ENCODE peak calls at places on chromosome 10, in eight cellular contexts. T is Panc1, M is pancreas, U is tibial artery, W is suprapubic skin, Y is kidney, E is right atrium auricular region, R is endothelial cell of umbilical vein. S is an unnamed sample.

GRCh38 chr10:121860810-121861209 is 67.0 kb downstream of the ATE1 start:
- DNase-seq in T (no peak), M (no peak), U (no peak), W (no peak), Y (no peak), E (no peak), R (no peak), S (no peak)

GRCh38 chr10:113895018-113895417 is 40.6 kb downstream of the NHLRC2 start:
- DNase-seq in T (no peak), M (no peak), U (no peak), W (no peak), Y (no peak), E (no peak), R (no peak), S (no peak)

GRCh38 chr10:43824934-43825333 is 176.3 kb upstream of the ZNF32 start:
- DNase-seq in T (no peak), M (peak), U (peak), W (no peak), Y (peak), E (peak), R (no peak), S (no peak)

GRCh38 chr10:88693392-88694020 is 12.5 kb upstream of the LIPK start:
- DNase-seq in T (no peak), M (no peak), U (no peak), W (no peak), Y (no peak), E (no peak), R (peak), S (no peak)

GRCh38 chr10:46546591-46547330 is 9.7 kb downstream of the GPRIN2 start:
- DNase-seq in T (no peak), M (peak), U (peak), W (peak), Y (peak), E (no peak), R (no peak), S (no peak)

GRCh38 chr10:78028438-78029293 is 649 bp downstream of the POLR3A start:
- DNase-seq in T (no peak), M (peak), U (no peak), W (no peak), Y (no peak), E (peak), R (peak), S (peak)

GRCh38 chr10:45373783-45374450 is at the start of gene ALOX5:
- DNase-seq in T (no peak), M (peak), U (peak), W (no peak), Y (peak), E (peak), R (no peak), S (peak)

GRCh38 chr10:69216577-69217118 is 3.5 kb upstream of the HKDC1 start:
- DNase-seq in T (no peak), M (no peak), U (no peak), W (no peak), Y (no peak), E (no peak), R (no peak), S (no peak)

GRCh38 chr10:53135213-53135896 is 362.8 kb upstream of the MBL2 start:
- DNase-seq in T (no peak), M (no peak), U (no peak), W (no peak), Y (no peak), E (no peak), R (no peak), S (no peak)

GRCh38 chr10:83957168-83957750 is 182.1 kb upstream of the GHITM start:
- DNase-seq in T (no peak), M (no peak), U (no peak), W (no peak), Y (no peak), E (no peak), R (no peak), S (no peak)

GRCh38 chr10:97648557-97649404 is 8.3 kb downstream of the PI4K2A start:
- DNase-seq in T (peak), M (no peak), U (no peak), W (no peak), Y (no peak), E (no peak), R (peak), S (peak)

GRCh38 chr10:47090903-47091302 is 179.7 kb downstream of the PTPN20 start:
- DNase-seq in T (no peak), M (no peak), U (no peak), W (peak), Y (no peak), E (no peak), R (no peak), S (no peak)

GRCh38 chr10:119726291-119727261 is 726 bp downstream of the INPP5F start:
- DNase-seq in T (no peak), M (no peak), U (no peak), W (no peak), Y (no peak), E (no peak), R (peak), S (no peak)

GRCh38 chr10:44332465-44332864 is 52.4 kb downstream of the CXCL12 start:
- DNase-seq in T (no peak), M (no peak), U (no peak), W (peak), Y (no peak), E (peak), R (no peak), S (no peak)

GRCh38 chr10:71782917-71783490 is 9.7 kb upstream of the VSIR start:
- DNase-seq in T (no peak), M (no peak), U (no peak), W (no peak), Y (peak), E (no peak), R (no peak), S (no peak)

GRCh38 chr10:38025283-38025682 is 14.8 kb downstream of the ZNF33A start:
- DNase-seq in T (no peak), M (no peak), U (no peak), W (no peak), Y (no peak), E (no peak), R (no peak), S (no peak)

GRCh38 chr10:125146791-125147604 is 13.4 kb downstream of the CTBP2 start:
- DNase-seq in T (no peak), M (peak), U (peak), W (no peak), Y (no peak), E (no peak), R (no peak), S (no peak)

GRCh38 chr10:23051855-23052309 is 43.5 kb upstream of the MSRB2 start:
- DNase-seq in T (no peak), M (no peak), U (no peak), W (no peak), Y (no peak), E (no peak), R (no peak), S (no peak)

GRCh38 chr10:629186-629998 is 60.1 kb downstream of the DIP2C start:
- DNase-seq in T (no peak), M (no peak), U (no peak), W (no peak), Y (peak), E (no peak), R (no peak), S (no peak)

GRCh38 chr10:70115948-70116682 is 16.5 kb downstream of the AIFM2 start:
- DNase-seq in T (peak), M (peak), U (no peak), W (no peak), Y (no peak), E (no peak), R (peak), S (peak)

GRCh38 chr10:60349426-60349825 is 40.2 kb downstream of the ANK3 start:
- DNase-seq in T (no peak), M (no peak), U (no peak), W (no peak), Y (no peak), E (no peak), R (no peak), S (no peak)

GRCh38 chr10:131519723-131520122 is 208.2 kb upstream of the TCERG1L start:
- DNase-seq in T (no peak), M (no peak), U (no peak), W (no peak), Y (no peak), E (peak), R (no peak), S (no peak)

GRCh38 chr10:22727112-22727511 is 12.7 kb upstream of the PIP4K2A start:
- DNase-seq in T (no peak), M (no peak), U (no peak), W (no peak), Y (no peak), E (no peak), R (no peak), S (no peak)

DNA sequence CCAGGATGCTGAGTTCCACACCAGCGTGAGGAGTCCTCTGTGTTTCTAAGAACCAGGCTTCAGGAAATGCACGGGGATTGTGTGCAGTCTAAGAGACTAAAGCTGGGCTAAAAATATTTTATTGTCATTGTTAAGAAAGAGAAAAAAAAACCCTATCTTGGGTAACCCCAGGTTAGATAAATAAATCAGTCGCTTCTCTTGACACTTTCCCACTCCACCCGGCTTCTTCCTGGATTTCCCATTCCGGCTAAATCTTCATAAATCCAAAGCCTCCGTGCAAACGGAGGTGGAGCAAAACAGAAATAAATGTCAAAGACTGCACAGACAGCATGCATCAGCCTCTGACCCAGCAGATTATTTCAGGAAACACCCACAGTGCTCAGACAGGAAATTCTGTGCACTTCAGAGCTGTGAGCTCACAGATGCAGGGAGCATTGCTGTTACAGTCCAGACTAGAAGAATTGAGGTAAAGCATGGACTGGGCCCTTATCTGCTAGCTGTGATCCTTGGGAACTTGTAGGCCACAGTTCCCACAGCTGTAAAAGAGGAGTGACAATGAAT is 44.8 kb upstream of the GRID1 start:
- DNase-seq in T (no peak), M (no peak), U (no peak), W (no peak), Y (no peak), E (no peak), R (peak), S (no peak)
- H3K27ac ChIP-seq in T (no peak), M (peak), U (peak), W (no peak), Y (peak), E (no peak), R (peak), S (peak)

GRCh38 chr10:61959814-61960213 is 58.3 kb downstream of the ARID5B start:
- DNase-seq in T (no peak), M (no peak), U (no peak), W (no peak), Y (no peak), E (no peak), R (no peak), S (no peak)
- H3K27ac ChIP-seq in T (peak), M (no peak), U (peak), W (no peak), Y (no peak), E (no peak), R (no peak), S (no peak)

GRCh38 chr10:87683356-87683755 is 23.7 kb downstream of the PAPSS2 start:
- DNase-seq in T (no peak), M (no peak), U (no peak), W (no peak), Y (no peak), E (no peak), R (no peak), S (no peak)
- H3K27ac ChIP-seq in T (no peak), M (no peak), U (no peak), W (no peak), Y (no peak), E (no peak), R (no peak), S (no peak)

DNA sequence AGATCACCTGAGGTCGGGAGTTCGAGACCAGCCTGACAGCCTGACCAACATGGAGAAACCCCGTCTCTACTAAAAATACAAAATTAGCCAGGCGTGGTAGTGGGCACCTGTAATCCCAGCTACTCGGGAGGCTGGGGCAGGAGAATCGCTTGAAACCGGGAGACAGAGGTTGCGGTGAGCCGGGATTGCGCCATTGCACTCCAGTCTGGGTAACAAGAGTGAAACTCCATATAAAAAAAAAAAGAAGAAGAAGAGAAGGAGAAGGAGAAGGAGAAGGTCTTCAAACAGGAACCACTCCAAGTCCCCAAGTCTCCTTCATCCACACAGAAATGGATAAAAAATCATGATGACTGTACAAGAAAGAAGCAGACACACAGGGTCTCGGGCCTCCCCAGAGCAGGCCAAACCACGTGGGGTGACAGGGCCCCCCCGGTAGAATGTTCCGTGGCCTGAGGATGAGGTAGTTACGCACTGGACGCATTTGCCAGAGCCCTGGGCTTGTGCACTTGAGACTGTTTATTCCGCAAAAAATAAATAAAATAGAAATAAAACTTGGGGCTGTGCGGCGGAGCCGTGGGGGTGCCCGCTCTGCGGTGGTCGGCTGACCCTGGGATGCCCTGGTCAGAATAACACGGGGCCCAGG is 15.8 kb downstream of the VENTX start:
- DNase-seq in T (no peak), M (no peak), U (no peak), W (no peak), Y (no peak), E (no peak), R (no peak), S (no peak)
- H3K27ac ChIP-seq in T (no peak), M (no peak), U (no peak), W (no peak), Y (no peak), E (no peak), R (no peak), S (no peak)

GRCh38 chr10:64659311-64659710 is 1138.1 kb downstream of the REEP3 start:
- DNase-seq in T (no peak), M (no peak), U (no peak), W (no peak), Y (no peak), E (no peak), R (no peak), S (no peak)

DNA sequence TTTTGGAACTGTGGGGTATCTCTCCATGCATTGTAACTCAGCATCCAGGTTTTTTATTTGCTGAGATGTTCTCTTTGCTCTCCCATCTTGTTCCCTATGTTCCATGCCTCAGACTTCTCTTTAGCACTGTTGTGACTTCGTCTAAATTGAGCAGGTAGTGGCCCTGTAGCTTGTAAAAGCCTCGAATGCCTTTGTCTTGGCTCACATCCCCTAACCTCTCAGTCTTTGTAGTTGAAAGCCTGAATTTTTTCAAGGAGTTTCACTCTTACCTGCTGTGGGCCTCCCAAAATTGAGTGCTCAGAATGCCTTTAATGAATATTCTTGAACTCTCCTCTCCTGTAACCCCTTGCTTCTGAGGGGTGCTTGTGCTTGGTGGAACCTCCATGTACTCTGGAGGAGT is 1137.3 kb downstream of the REEP3 start:
- DNase-seq in T (no peak), M (no peak), U (no peak), W (no peak), Y (no peak), E (no peak), R (no peak), S (no peak)
- H3K27ac ChIP-seq in T (no peak), M (no peak), U (no peak), W (no peak), Y (no peak), E (no peak), R (no peak), S (no peak)

GRCh38 chr10:30111340-30111980 is 52.1 kb upstream of the JCAD start:
- DNase-seq in T (no peak), M (no peak), U (no peak), W (no peak), Y (no peak), E (no peak), R (peak), S (no peak)

GRCh38 chr10:30114401-30114800 is 55.0 kb upstream of the JCAD start:
- DNase-seq in T (no peak), M (no peak), U (no peak), W (no peak), Y (no peak), E (no peak), R (peak), S (no peak)

GRCh38 chr10:30116254-30116573 is 56.8 kb upstream of the JCAD start:
- DNase-seq in T (no peak), M (no peak), U (no peak), W (no peak), Y (no peak), E (no peak), R (no peak), S (no peak)

GRCh38 chr10:30115391-30116253 is 56.2 kb upstream of the JCAD start:
- DNase-seq in T (no peak), M (no peak), U (no peak), W (no peak), Y (no peak), E (no peak), R (peak), S (no peak)

DNA sequence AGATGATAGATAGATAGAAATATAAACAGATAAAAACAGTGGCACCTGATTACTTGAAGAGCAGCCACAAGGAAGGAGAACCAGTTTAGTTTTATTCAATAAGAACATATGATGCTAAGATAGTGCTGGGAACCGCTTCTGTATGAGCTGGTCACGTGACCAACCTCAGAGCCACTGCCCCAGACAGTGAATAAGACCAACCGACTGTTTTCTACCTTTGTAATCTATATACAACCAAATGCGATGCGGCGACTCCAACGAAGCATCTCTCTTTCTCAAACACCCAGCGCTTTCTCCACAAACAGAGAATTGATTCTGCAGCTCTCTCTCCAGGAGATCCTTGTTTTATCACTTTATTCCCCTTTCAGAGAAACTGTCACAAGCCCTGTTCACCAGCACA is 55.5 kb upstream of the JCAD start:
- DNase-seq in T (no peak), M (no peak), U (no peak), W (no peak), Y (no peak), E (peak), R (peak), S (no peak)
- H3K27ac ChIP-seq in T (no peak), M (no peak), U (peak), W (no peak), Y (no peak), E (peak), R (no peak), S (no peak)

GRCh38 chr10:5285186-5285585 is 79.6 kb upstream of the UCN3 start:
- DNase-seq in T (no peak), M (no peak), U (no peak), W (no peak), Y (no peak), E (no peak), R (peak), S (no peak)

GRCh38 chr10:5281355-5281754 is 83.4 kb upstream of the UCN3 start:
- DNase-seq in T (no peak), M (no peak), U (no peak), W (no peak), Y (no peak), E (no peak), R (no peak), S (no peak)

GRCh38 chr10:5283305-5284158 is 81.2 kb upstream of the UCN3 start:
- DNase-seq in T (no peak), M (peak), U (peak), W (no peak), Y (no peak), E (peak), R (peak), S (peak)

GRCh38 chr10:5282137-5282536 is 82.6 kb upstream of the UCN3 start:
- DNase-seq in T (no peak), M (no peak), U (no peak), W (no peak), Y (no peak), E (no peak), R (no peak), S (no peak)

DNA sequence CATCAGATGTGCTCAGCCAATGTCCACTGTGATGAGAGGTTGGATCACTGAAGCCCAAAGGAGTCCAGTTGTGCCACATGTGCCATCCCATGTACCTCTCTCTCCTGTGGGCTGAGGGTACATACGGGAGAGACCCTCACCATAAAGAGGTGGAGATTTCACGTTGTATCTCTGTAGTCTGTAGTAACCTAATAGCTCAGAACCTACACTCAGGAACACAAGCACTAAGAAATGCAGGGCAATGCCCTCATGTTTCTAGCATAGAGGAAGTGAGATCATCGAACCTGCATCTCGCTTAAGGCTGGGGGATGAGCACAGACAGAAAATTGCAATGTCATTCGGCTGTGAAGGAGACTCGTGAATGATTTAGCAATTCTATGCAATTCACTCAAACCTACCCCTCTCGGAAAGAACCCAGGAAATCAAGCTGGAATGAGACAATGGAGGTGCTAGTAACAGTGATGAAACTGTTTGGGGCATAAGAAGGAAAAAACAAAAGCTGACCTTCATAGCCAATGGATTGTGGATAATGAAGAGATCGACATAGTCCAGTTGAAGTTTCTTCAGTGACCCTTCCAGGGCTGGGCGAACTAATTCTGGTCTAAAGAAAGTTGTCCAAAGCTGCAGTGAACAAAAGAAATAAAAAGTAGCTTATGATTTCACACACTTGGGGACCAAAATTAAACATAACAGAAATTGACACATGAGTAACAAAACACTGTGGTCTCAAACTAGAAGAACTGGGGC is 80.3 kb upstream of the UCN3 start:
- DNase-seq in T (no peak), M (no peak), U (no peak), W (no peak), Y (no peak), E (no peak), R (peak), S (no peak)
- H3K27ac ChIP-seq in T (no peak), M (no peak), U (no peak), W (no peak), Y (no peak), E (no peak), R (peak), S (peak)